ENCODE peak calls at places on chromosome 5, in seven cellular contexts. D is prostate gland; T is PC-9; J is CD4-positive, alpha-beta memory T cell; E is adrenal gland; W is foreskin fibroblast; V is IMR-90. H is an unnamed sample.

GRCh38 chr5:90557871-90558270 is 726 bp upstream of the ADGRV1 start:
- DNase-seq in D (no peak), E (no peak), V (no peak), W (no peak), T (no peak), J (no peak), H (no peak)

GRCh38 chr5:82991678-82992323 is 85.4 kb downstream of the TMEM167A start:
- DNase-seq in E (no peak), V (peak), D (no peak), J (no peak), T (no peak), W (no peak), H (no peak)

GRCh38 chr5:14829396-14829795 is 42.2 kb downstream of the ANKH start:
- DNase-seq in W (no peak), V (no peak), J (no peak), T (no peak), D (no peak), E (no peak), H (no peak)

GRCh38 chr5:33850100-33850594 is 41.6 kb downstream of the ADAMTS12 start:
- DNase-seq in V (peak), T (peak), W (peak), D (no peak), E (peak), J (peak), H (no peak)

GRCh38 chr5:137954131-137954879 is 65.0 kb downstream of the PKD2L2 start:
- DNase-seq in D (peak), J (no peak), T (no peak), V (peak), E (peak), W (peak), H (no peak)

GRCh38 chr5:89728750-89729149 is 680.8 kb downstream of the CETN3 start:
- DNase-seq in V (peak), T (no peak), J (no peak), E (peak), W (peak), D (peak), H (no peak)

GRCh38 chr5:136235316-136235715 is 42.4 kb upstream of the SMIM32 start:
- DNase-seq in W (no peak), D (no peak), V (no peak), T (no peak), E (no peak), J (no peak), H (no peak)

GRCh38 chr5:72845889-72846288 is 29.4 kb downstream of the TNPO1 start:
- DNase-seq in E (no peak), J (no peak), D (no peak), T (no peak), V (no peak), W (peak), H (no peak)

GRCh38 chr5:132526290-132526973 is 16.9 kb downstream of the IL5 start:
- DNase-seq in W (peak), E (peak), D (peak), T (peak), V (peak), J (peak), H (no peak)
- H3K4me3 ChIP-seq in W (no peak), E (no peak), D (no peak), T (no peak), V (no peak), J (no peak), H (no peak)

GRCh38 chr5:142906863-142907671 is 136.9 kb downstream of the ARHGAP26 start:
- DNase-seq in V (peak), J (no peak), W (peak), D (no peak), T (no peak), E (no peak), H (no peak)
- H3K4me3 ChIP-seq in V (no peak), J (no peak), W (no peak), D (no peak), T (no peak), E (no peak), H (no peak)

GRCh38 chr5:142716963-142717362 is 31.1 kb upstream of the FGF1 start:
- DNase-seq in E (peak), T (peak), W (peak), V (peak), D (peak), J (peak), H (no peak)

GRCh38 chr5:142717582-142718215 is 31.8 kb upstream of the FGF1 start:
- DNase-seq in T (peak), D (peak), J (peak), W (peak), E (peak), V (peak), H (no peak)

GRCh38 chr5:142715291-142715690 is 29.4 kb upstream of the FGF1 start:
- DNase-seq in T (no peak), V (no peak), J (no peak), D (no peak), E (no peak), W (no peak), H (no peak)

GRCh38 chr5:142713151-142713706 is 27.3 kb upstream of the FGF1 start:
- DNase-seq in W (peak), T (peak), V (peak), E (peak), J (peak), D (peak), H (peak)
- H3K4me3 ChIP-seq in W (peak), T (peak), V (peak), E (peak), J (peak), D (peak), H (peak)

GRCh38 chr5:35854248-35854647 is 2.4 kb upstream of the IL7R start:
- DNase-seq in D (no peak), E (no peak), V (no peak), J (peak), T (no peak), W (no peak), H (no peak)
- H3K4me3 ChIP-seq in D (no peak), E (no peak), V (no peak), J (peak), T (no peak), W (no peak), H (no peak)

DNA sequence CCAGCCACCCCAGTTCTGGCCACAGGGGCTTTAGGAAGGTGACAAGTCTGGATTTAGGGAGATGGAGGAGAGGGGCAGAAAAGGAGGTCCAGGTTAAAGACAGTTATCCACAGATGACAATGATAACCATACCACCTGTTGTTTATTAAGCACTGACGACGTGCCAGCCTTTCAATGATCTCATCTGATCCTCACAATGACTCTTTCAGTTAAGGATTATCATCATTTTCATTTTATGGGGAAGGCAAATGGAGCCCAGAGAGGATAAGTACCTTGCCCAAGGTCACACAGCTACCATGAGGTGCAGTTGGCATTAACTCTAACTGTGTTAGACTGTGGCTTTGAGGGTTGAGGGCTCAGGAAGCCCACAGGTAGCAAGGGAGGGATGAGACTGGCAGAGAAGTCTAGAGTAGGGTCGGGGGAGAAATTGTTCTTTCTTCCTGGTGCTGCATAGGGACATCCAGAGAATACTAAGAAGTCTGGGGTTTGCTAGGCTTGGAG is 21.5 kb upstream of the JADE2 start:
- DNase-seq in D (no peak), V (peak), T (no peak), E (peak), J (no peak), W (peak), H (no peak)
- H3K4me3 ChIP-seq in D (no peak), V (no peak), T (no peak), E (no peak), J (no peak), W (no peak), H (no peak)